ENCODE peak calls at places on chromosomes 7 and 10, in ten cellular contexts. J is AG04450; W is brain microvascular endothelial cell; H is SK-N-MC; B is epithelial cell of esophagus; N is aorta; C is amniotic stem cell; P is stimulated activated CD4-positive, alpha-beta T cell treated with anti-CD3 and anti-CD28 coated beads, Interleukin-4, amount 100 ng/mL, for 24 hours; F is IMR-90; R is coronary artery. Q is an unnamed sample.

GRCh38 chr10:97538401-97538800 is 34.2 kb upstream of the ANKRD2 start:
- DNase-seq in J (no peak), W (peak), H (no peak), B (peak), N (no peak), C (no peak), P (no peak), F (peak), R (no peak), Q (peak)

GRCh38 chr7:30761214-30762156 is 9.6 kb downstream of the INMT start:
- DNase-seq in J (no peak), W (no peak), H (no peak), B (no peak), N (no peak), C (no peak), P (no peak), F (no peak), R (no peak), Q (no peak)

GRCh38 chr10:34655286-34656170 is 159.6 kb downstream of the PARD3 start:
- DNase-seq in J (peak), W (peak), H (peak), B (peak), N (no peak), C (peak), P (peak), F (peak), R (no peak), Q (peak)

GRCh38 chr10:128572696-128573095 is 446.5 kb upstream of the MKI67 start:
- DNase-seq in J (no peak), W (no peak), H (no peak), B (no peak), N (no peak), C (no peak), P (no peak), F (no peak), R (no peak), Q (no peak)

GRCh38 chr7:103598326-103598905 is 152.4 kb upstream of the SLC26A5 start:
- DNase-seq in J (no peak), W (no peak), H (no peak), B (no peak), N (no peak), C (no peak), P (no peak), F (no peak), R (no peak), Q (no peak)

GRCh38 chr10:60187691-60188090 is 202.0 kb downstream of the ANK3 start:
- DNase-seq in J (no peak), W (no peak), H (no peak), B (no peak), N (no peak), C (no peak), P (no peak), F (no peak), R (no peak), Q (no peak)

GRCh38 chr10:124605001-124605370 is 139.2 kb downstream of the FAM53B start:
- DNase-seq in J (no peak), W (no peak), H (no peak), B (no peak), N (no peak), C (no peak), P (no peak), F (no peak), R (no peak), Q (no peak)

GRCh38 chr10:97687785-97688781 is 1.0 kb upstream of the AVPI1 start:
- DNase-seq in J (no peak), W (peak), H (no peak), B (peak), N (no peak), C (peak), P (no peak), F (peak), R (no peak), Q (peak)

GRCh38 chr7:2512179-2512644 is 7.4 kb upstream of the LFNG start:
- DNase-seq in J (no peak), W (no peak), H (no peak), B (no peak), N (no peak), C (no peak), P (no peak), F (no peak), R (no peak), Q (no peak)

GRCh38 chr7:16223963-16224707 is 197.2 kb downstream of the CRPPA start:
- DNase-seq in J (no peak), W (no peak), H (peak), B (no peak), N (no peak), C (no peak), P (peak), F (no peak), R (no peak), Q (no peak)

GRCh38 chr10:71076473-71077142 is 135.8 kb upstream of the UNC5B start:
- DNase-seq in J (no peak), W (no peak), H (no peak), B (no peak), N (peak), C (no peak), P (no peak), F (no peak), R (no peak), Q (no peak)

GRCh38 chr10:43817368-43817767 is 168.7 kb upstream of the ZNF32 start:
- DNase-seq in J (peak), W (peak), H (no peak), B (no peak), N (no peak), C (no peak), P (no peak), F (peak), R (no peak), Q (peak)